ENCODE peak calls at places on chromosome 5, in ten cellular contexts. One of them, this sample, is unnamed.

GRCh38 chr5:102670224-102670836 is 84.8 kb upstream of the PAM start:
- DNase-seq in fibroblast of lung: no peak
- DNase-seq in AG04450: no peak
- DNase-seq in gastrocnemius medialis: no peak
- DNase-seq in right lobe of liver: no peak
- DNase-seq in ovary: no peak
- DNase-seq in astrocyte: no peak
- DNase-seq in HepG2: peak
- DNase-seq in cardiac muscle cell: peak
- DNase-seq in upper lobe of right lung: no peak
- DNase-seq in this sample: no peak

GRCh38 chr5:100682625-100683024 is 147.5 kb downstream of the FAM174A start:
- DNase-seq in fibroblast of lung: no peak
- DNase-seq in AG04450: no peak
- DNase-seq in gastrocnemius medialis: no peak
- DNase-seq in right lobe of liver: no peak
- DNase-seq in ovary: no peak
- DNase-seq in astrocyte: no peak
- DNase-seq in HepG2: no peak
- DNase-seq in cardiac muscle cell: no peak
- DNase-seq in upper lobe of right lung: no peak
- DNase-seq in this sample: no peak

GRCh38 chr5:178786859-178787499 is 56.5 kb upstream of the ZNF354A start:
- DNase-seq in fibroblast of lung: peak
- DNase-seq in AG04450: no peak
- DNase-seq in gastrocnemius medialis: no peak
- DNase-seq in right lobe of liver: peak
- DNase-seq in ovary: no peak
- DNase-seq in astrocyte: peak
- DNase-seq in HepG2: peak
- DNase-seq in cardiac muscle cell: no peak
- DNase-seq in upper lobe of right lung: peak
- DNase-seq in this sample: no peak

GRCh38 chr5:131545856-131546255 is 89.2 kb downstream of the RAPGEF6 start:
- DNase-seq in fibroblast of lung: peak
- DNase-seq in AG04450: no peak
- DNase-seq in gastrocnemius medialis: no peak
- DNase-seq in right lobe of liver: no peak
- DNase-seq in ovary: no peak
- DNase-seq in astrocyte: peak
- DNase-seq in HepG2: no peak
- DNase-seq in cardiac muscle cell: no peak
- DNase-seq in upper lobe of right lung: no peak
- DNase-seq in this sample: no peak

GRCh38 chr5:187617-188451 is 3.5 kb upstream of the LRRC14B start:
- DNase-seq in fibroblast of lung: no peak
- DNase-seq in AG04450: no peak
- DNase-seq in gastrocnemius medialis: no peak
- DNase-seq in right lobe of liver: peak
- DNase-seq in ovary: peak
- DNase-seq in astrocyte: no peak
- DNase-seq in HepG2: no peak
- DNase-seq in cardiac muscle cell: no peak
- DNase-seq in upper lobe of right lung: no peak
- DNase-seq in this sample: no peak

GRCh38 chr5:123502120-123502519 is 9.9 kb upstream of the CSNK1G3 start:
- DNase-seq in fibroblast of lung: no peak
- DNase-seq in AG04450: no peak
- DNase-seq in gastrocnemius medialis: no peak
- DNase-seq in right lobe of liver: no peak
- DNase-seq in ovary: no peak
- DNase-seq in astrocyte: no peak
- DNase-seq in HepG2: no peak
- DNase-seq in cardiac muscle cell: no peak
- DNase-seq in upper lobe of right lung: no peak
- DNase-seq in this sample: no peak

GRCh38 chr5:10563132-10563939 is 534 bp upstream of the ANKRD33B start:
- DNase-seq in fibroblast of lung: peak
- DNase-seq in AG04450: no peak
- DNase-seq in gastrocnemius medialis: peak
- DNase-seq in right lobe of liver: peak
- DNase-seq in ovary: peak
- DNase-seq in astrocyte: no peak
- DNase-seq in HepG2: no peak
- DNase-seq in cardiac muscle cell: peak
- DNase-seq in upper lobe of right lung: peak
- DNase-seq in this sample: no peak

GRCh38 chr5:143033535-143034260 is 263.5 kb downstream of the ARHGAP26 start:
- DNase-seq in fibroblast of lung: peak
- DNase-seq in AG04450: peak
- DNase-seq in gastrocnemius medialis: no peak
- DNase-seq in right lobe of liver: no peak
- DNase-seq in ovary: no peak
- DNase-seq in astrocyte: peak
- DNase-seq in HepG2: no peak
- DNase-seq in cardiac muscle cell: no peak
- DNase-seq in upper lobe of right lung: no peak
- DNase-seq in this sample: no peak

GRCh38 chr5:91382530-91383026 is 539 bp downstream of the ARRDC3 start:
- DNase-seq in fibroblast of lung: peak
- DNase-seq in AG04450: no peak
- DNase-seq in gastrocnemius medialis: peak
- DNase-seq in right lobe of liver: no peak
- DNase-seq in ovary: no peak
- DNase-seq in astrocyte: no peak
- DNase-seq in HepG2: peak
- DNase-seq in cardiac muscle cell: peak
- DNase-seq in upper lobe of right lung: no peak
- DNase-seq in this sample: no peak

GRCh38 chr5:91381774-91382492 is 1.2 kb downstream of the ARRDC3 start:
- DNase-seq in fibroblast of lung: peak
- DNase-seq in AG04450: peak
- DNase-seq in gastrocnemius medialis: peak
- DNase-seq in right lobe of liver: peak
- DNase-seq in ovary: peak
- DNase-seq in astrocyte: peak
- DNase-seq in HepG2: peak
- DNase-seq in cardiac muscle cell: peak
- DNase-seq in upper lobe of right lung: peak
- DNase-seq in this sample: peak

GRCh38 chr5:91383956-91384300 is 811 bp upstream of the ARRDC3 start:
- DNase-seq in fibroblast of lung: no peak
- DNase-seq in AG04450: no peak
- DNase-seq in gastrocnemius medialis: peak
- DNase-seq in right lobe of liver: no peak
- DNase-seq in ovary: no peak
- DNase-seq in astrocyte: no peak
- DNase-seq in HepG2: peak
- DNase-seq in cardiac muscle cell: no peak
- DNase-seq in upper lobe of right lung: no peak
- DNase-seq in this sample: no peak

GRCh38 chr5:91384671-91385430 is 1.7 kb upstream of the ARRDC3 start:
- DNase-seq in fibroblast of lung: peak
- DNase-seq in AG04450: peak
- DNase-seq in gastrocnemius medialis: no peak
- DNase-seq in right lobe of liver: no peak
- DNase-seq in ovary: no peak
- DNase-seq in astrocyte: peak
- DNase-seq in HepG2: peak
- DNase-seq in cardiac muscle cell: peak
- DNase-seq in upper lobe of right lung: no peak
- DNase-seq in this sample: no peak

DNA sequence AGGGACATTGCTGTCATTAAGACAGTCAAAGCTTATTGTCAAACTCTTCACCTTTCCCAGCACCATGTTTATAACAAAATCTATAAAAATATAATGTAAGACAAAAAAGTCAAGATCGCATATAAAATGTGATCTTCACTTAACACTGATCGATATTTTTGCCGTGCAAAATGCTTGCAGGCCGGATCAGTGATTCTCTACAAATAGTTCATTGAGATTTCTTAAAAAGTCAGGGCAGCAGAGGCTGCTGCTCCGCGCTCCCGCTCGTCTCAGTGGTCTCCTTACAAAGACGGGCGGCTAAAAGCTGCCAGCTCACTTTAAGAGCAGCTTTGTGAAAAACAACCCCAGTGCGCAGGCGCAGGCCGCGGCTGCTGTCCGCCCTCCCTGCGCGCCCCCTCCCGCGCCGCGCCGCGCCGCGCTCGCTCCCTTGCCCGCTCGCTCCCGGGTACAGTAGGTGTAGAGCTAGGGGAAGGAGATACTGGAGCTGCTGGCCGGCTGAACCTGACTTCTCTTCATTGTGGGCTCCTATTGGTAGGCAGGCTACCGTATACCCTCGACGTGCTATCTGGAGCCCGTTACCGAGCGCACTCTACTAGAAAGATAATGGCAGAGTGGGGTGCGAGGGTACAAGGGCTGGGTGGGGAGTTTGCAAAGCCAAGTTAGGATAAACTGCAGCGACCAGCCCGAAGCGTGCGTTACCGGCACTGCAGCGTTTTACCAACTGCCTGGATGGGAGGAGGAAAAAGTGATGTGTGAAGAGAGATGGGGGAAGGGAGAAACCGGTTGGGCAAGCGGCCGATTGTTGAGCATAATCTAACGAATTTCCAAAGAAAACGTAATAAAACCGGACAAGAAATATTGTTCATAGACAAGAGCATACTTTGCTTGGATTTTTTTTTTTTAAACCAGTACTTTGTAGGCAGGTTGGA is at the start of gene ARRDC3:
- DNase-seq in fibroblast of lung: peak
- DNase-seq in AG04450: peak
- DNase-seq in gastrocnemius medialis: peak
- DNase-seq in right lobe of liver: peak
- DNase-seq in ovary: peak
- DNase-seq in astrocyte: peak
- DNase-seq in HepG2: peak
- DNase-seq in cardiac muscle cell: peak
- DNase-seq in upper lobe of right lung: peak
- DNase-seq in this sample: peak
- TF ChIP-seq CTCF in fibroblast of lung: no peak
- TF ChIP-seq CTCF in AG04450: no peak
- TF ChIP-seq CTCF in gastrocnemius medialis: no peak
- TF ChIP-seq CTCF in right lobe of liver: peak
- TF ChIP-seq CTCF in ovary: no peak
- TF ChIP-seq CTCF in astrocyte: no peak
- TF ChIP-seq CTCF in HepG2: no peak
- TF ChIP-seq CTCF in cardiac muscle cell: no peak
- TF ChIP-seq CTCF in upper lobe of right lung: no peak
- TF ChIP-seq CTCF in this sample: no peak

GRCh38 chr5:57495285-57495684 is 12.7 kb upstream of the ACTBL2 start:
- DNase-seq in fibroblast of lung: no peak
- DNase-seq in AG04450: no peak
- DNase-seq in gastrocnemius medialis: no peak
- DNase-seq in right lobe of liver: no peak
- DNase-seq in ovary: no peak
- DNase-seq in astrocyte: no peak
- DNase-seq in HepG2: no peak
- DNase-seq in cardiac muscle cell: no peak
- DNase-seq in upper lobe of right lung: no peak
- DNase-seq in this sample: no peak

GRCh38 chr5:57494104-57495098 is 11.8 kb upstream of the ACTBL2 start:
- DNase-seq in fibroblast of lung: peak
- DNase-seq in AG04450: peak
- DNase-seq in gastrocnemius medialis: no peak
- DNase-seq in right lobe of liver: no peak
- DNase-seq in ovary: peak
- DNase-seq in astrocyte: peak
- DNase-seq in HepG2: peak
- DNase-seq in cardiac muscle cell: peak
- DNase-seq in upper lobe of right lung: no peak
- DNase-seq in this sample: peak

GRCh38 chr5:57493034-57493433 is 10.4 kb upstream of the ACTBL2 start:
- DNase-seq in fibroblast of lung: no peak
- DNase-seq in AG04450: no peak
- DNase-seq in gastrocnemius medialis: no peak
- DNase-seq in right lobe of liver: no peak
- DNase-seq in ovary: no peak
- DNase-seq in astrocyte: peak
- DNase-seq in HepG2: no peak
- DNase-seq in cardiac muscle cell: no peak
- DNase-seq in upper lobe of right lung: no peak
- DNase-seq in this sample: no peak

GRCh38 chr5:57497733-57498132 is 15.1 kb upstream of the ACTBL2 start:
- DNase-seq in fibroblast of lung: no peak
- DNase-seq in AG04450: no peak
- DNase-seq in gastrocnemius medialis: no peak
- DNase-seq in right lobe of liver: no peak
- DNase-seq in ovary: no peak
- DNase-seq in astrocyte: no peak
- DNase-seq in HepG2: no peak
- DNase-seq in cardiac muscle cell: no peak
- DNase-seq in upper lobe of right lung: no peak
- DNase-seq in this sample: no peak

DNA sequence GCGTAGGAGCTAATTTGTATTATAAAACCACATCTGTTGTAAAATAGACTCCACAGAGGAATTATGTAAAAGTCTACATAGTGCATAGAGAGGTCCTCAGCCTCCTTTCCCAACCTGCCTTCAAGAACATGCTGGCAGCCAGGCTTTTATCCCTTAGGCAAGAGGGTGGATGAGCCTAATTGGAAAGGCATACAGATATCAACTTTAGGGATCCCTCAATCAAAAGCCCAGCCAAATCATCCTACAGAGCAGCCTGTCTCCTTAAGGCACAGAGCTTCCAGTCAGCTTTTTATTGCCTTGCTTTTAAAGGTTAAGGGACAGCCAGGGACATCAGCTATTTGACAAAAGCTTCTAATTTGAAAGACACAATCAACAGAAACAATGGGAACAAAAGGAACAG is 13.1 kb upstream of the ACTBL2 start:
- DNase-seq in fibroblast of lung: no peak
- DNase-seq in AG04450: no peak
- DNase-seq in gastrocnemius medialis: no peak
- DNase-seq in right lobe of liver: no peak
- DNase-seq in ovary: no peak
- DNase-seq in astrocyte: no peak
- DNase-seq in HepG2: no peak
- DNase-seq in cardiac muscle cell: no peak
- DNase-seq in upper lobe of right lung: no peak
- DNase-seq in this sample: no peak
- H3K27ac ChIP-seq in fibroblast of lung: no peak
- H3K27ac ChIP-seq in AG04450: no peak
- H3K27ac ChIP-seq in gastrocnemius medialis: no peak
- H3K27ac ChIP-seq in right lobe of liver: no peak
- H3K27ac ChIP-seq in ovary: no peak
- H3K27ac ChIP-seq in astrocyte: peak
- H3K27ac ChIP-seq in HepG2: no peak
- H3K27ac ChIP-seq in cardiac muscle cell: no peak
- H3K27ac ChIP-seq in upper lobe of right lung: peak
- H3K27ac ChIP-seq in this sample: no peak

GRCh38 chr5:125117556-125117955 is 371.1 kb upstream of the ZNF608 start:
- DNase-seq in fibroblast of lung: no peak
- DNase-seq in AG04450: no peak
- DNase-seq in gastrocnemius medialis: no peak
- DNase-seq in right lobe of liver: no peak
- DNase-seq in ovary: no peak
- DNase-seq in astrocyte: peak
- DNase-seq in HepG2: no peak
- DNase-seq in cardiac muscle cell: no peak
- DNase-seq in upper lobe of right lung: no peak
- DNase-seq in this sample: no peak

GRCh38 chr5:125112196-125112595 is 365.8 kb upstream of the ZNF608 start:
- DNase-seq in fibroblast of lung: peak
- DNase-seq in AG04450: peak
- DNase-seq in gastrocnemius medialis: no peak
- DNase-seq in right lobe of liver: no peak
- DNase-seq in ovary: no peak
- DNase-seq in astrocyte: peak
- DNase-seq in HepG2: no peak
- DNase-seq in cardiac muscle cell: no peak
- DNase-seq in upper lobe of right lung: no peak
- DNase-seq in this sample: no peak

GRCh38 chr5:125115180-125115495 is 368.7 kb upstream of the ZNF608 start:
- DNase-seq in fibroblast of lung: no peak
- DNase-seq in AG04450: no peak
- DNase-seq in gastrocnemius medialis: no peak
- DNase-seq in right lobe of liver: no peak
- DNase-seq in ovary: no peak
- DNase-seq in astrocyte: no peak
- DNase-seq in HepG2: no peak
- DNase-seq in cardiac muscle cell: no peak
- DNase-seq in upper lobe of right lung: no peak
- DNase-seq in this sample: no peak

GRCh38 chr5:125109293-125109692 is 362.9 kb upstream of the ZNF608 start:
- DNase-seq in fibroblast of lung: no peak
- DNase-seq in AG04450: no peak
- DNase-seq in gastrocnemius medialis: no peak
- DNase-seq in right lobe of liver: no peak
- DNase-seq in ovary: no peak
- DNase-seq in astrocyte: no peak
- DNase-seq in HepG2: no peak
- DNase-seq in cardiac muscle cell: no peak
- DNase-seq in upper lobe of right lung: no peak
- DNase-seq in this sample: no peak

DNA sequence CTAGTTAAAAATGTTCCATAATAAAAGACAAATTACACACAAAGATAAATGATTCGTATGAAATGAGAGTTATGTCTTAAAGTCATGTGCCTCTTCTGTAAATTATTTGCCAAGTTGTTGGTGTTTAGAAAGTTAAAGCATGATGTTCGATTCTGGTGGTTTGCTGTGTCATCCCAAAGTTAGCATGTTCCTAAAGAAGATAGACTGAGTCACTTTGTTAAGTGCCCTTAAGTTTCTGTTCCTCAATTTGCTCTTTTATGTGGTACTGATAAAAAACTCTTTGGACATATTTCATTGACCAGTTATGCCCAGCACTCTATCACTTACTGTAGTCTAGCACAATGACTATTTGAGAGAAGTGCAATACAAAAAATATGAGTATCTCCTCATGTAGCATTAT is 366.9 kb upstream of the ZNF608 start:
- DNase-seq in fibroblast of lung: no peak
- DNase-seq in AG04450: no peak
- DNase-seq in gastrocnemius medialis: no peak
- DNase-seq in right lobe of liver: no peak
- DNase-seq in ovary: no peak
- DNase-seq in astrocyte: no peak
- DNase-seq in HepG2: no peak
- DNase-seq in cardiac muscle cell: no peak
- DNase-seq in upper lobe of right lung: no peak
- DNase-seq in this sample: no peak
- H3K4me3 ChIP-seq in fibroblast of lung: no peak
- H3K4me3 ChIP-seq in AG04450: no peak
- H3K4me3 ChIP-seq in gastrocnemius medialis: no peak
- H3K4me3 ChIP-seq in right lobe of liver: no peak
- H3K4me3 ChIP-seq in ovary: no peak
- H3K4me3 ChIP-seq in astrocyte: no peak
- H3K4me3 ChIP-seq in HepG2: no peak
- H3K4me3 ChIP-seq in cardiac muscle cell: no peak
- H3K4me3 ChIP-seq in upper lobe of right lung: no peak
- H3K4me3 ChIP-seq in this sample: no peak

DNA sequence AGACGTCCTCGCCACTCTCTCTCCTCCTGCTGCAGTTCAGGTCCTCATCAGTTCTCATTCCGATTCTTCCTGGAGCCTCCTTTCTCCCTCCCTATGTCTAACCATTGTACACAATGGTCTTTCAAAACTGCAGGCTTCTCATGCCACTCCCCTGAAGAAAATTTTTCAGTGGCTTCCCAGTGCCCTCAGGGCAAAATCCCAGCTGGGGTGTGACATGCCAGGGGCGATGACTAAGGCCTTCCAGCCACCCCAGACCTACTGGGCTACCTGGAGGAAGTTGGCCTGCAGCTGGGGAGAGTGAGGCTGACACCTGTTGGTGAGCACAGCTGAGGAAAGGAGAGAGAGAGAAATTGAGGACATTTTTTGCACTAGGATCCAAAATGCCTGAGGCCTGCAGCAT is 65.2 kb downstream of the SREK1 start:
- DNase-seq in fibroblast of lung: no peak
- DNase-seq in AG04450: no peak
- DNase-seq in gastrocnemius medialis: no peak
- DNase-seq in right lobe of liver: no peak
- DNase-seq in ovary: no peak
- DNase-seq in astrocyte: no peak
- DNase-seq in HepG2: no peak
- DNase-seq in cardiac muscle cell: no peak
- DNase-seq in upper lobe of right lung: no peak
- DNase-seq in this sample: no peak
- TF ChIP-seq CTCF in fibroblast of lung: no peak
- TF ChIP-seq CTCF in AG04450: no peak
- TF ChIP-seq CTCF in gastrocnemius medialis: no peak
- TF ChIP-seq CTCF in right lobe of liver: no peak
- TF ChIP-seq CTCF in ovary: no peak
- TF ChIP-seq CTCF in astrocyte: no peak
- TF ChIP-seq CTCF in HepG2: peak
- TF ChIP-seq CTCF in cardiac muscle cell: no peak
- TF ChIP-seq CTCF in upper lobe of right lung: no peak
- TF ChIP-seq CTCF in this sample: no peak